ENCODE peak calls at places on chromosomes 5 and 9, in six cellular contexts. One of them, this sample, is unnamed.

GRCh38 chr5:56190500-56190899 is 42.6 kb downstream of the ANKRD55 start:
- DNase-seq in IMR-90: peak
- DNase-seq in endothelial cell: no peak
- DNase-seq in spleen: no peak
- DNase-seq in progenitor cell of endocrine pancreas: no peak
- DNase-seq in neural progenitor cell: no peak
- DNase-seq in this sample: no peak

GRCh38 chr5:174777116-174777515 is 52.7 kb downstream of the MSX2 start:
- DNase-seq in IMR-90: no peak
- DNase-seq in endothelial cell: no peak
- DNase-seq in spleen: no peak
- DNase-seq in progenitor cell of endocrine pancreas: no peak
- DNase-seq in neural progenitor cell: no peak
- DNase-seq in this sample: no peak

GRCh38 chr5:18920966-18921365 is 1067.0 kb downstream of the CDH18 start:
- DNase-seq in IMR-90: no peak
- DNase-seq in endothelial cell: no peak
- DNase-seq in spleen: no peak
- DNase-seq in progenitor cell of endocrine pancreas: no peak
- DNase-seq in neural progenitor cell: no peak
- DNase-seq in this sample: no peak

GRCh38 chr9:6356904-6357303 is 28.7 kb downstream of the TPD52L3 start:
- DNase-seq in IMR-90: no peak
- DNase-seq in endothelial cell: no peak
- DNase-seq in spleen: no peak
- DNase-seq in progenitor cell of endocrine pancreas: no peak
- DNase-seq in neural progenitor cell: no peak
- DNase-seq in this sample: no peak

GRCh38 chr5:176621661-176622079 is 8.7 kb downstream of the SNCB start:
- DNase-seq in IMR-90: peak
- DNase-seq in endothelial cell: no peak
- DNase-seq in spleen: no peak
- DNase-seq in progenitor cell of endocrine pancreas: no peak
- DNase-seq in neural progenitor cell: no peak
- DNase-seq in this sample: no peak

GRCh38 chr9:38182321-38182720 is 113.3 kb upstream of the SHB start:
- DNase-seq in IMR-90: no peak
- DNase-seq in endothelial cell: no peak
- DNase-seq in spleen: no peak
- DNase-seq in progenitor cell of endocrine pancreas: no peak
- DNase-seq in neural progenitor cell: no peak
- DNase-seq in this sample: no peak

GRCh38 chr5:120464627-120465280 is 654 bp downstream of the PRR16 start:
- DNase-seq in IMR-90: peak
- DNase-seq in endothelial cell: peak
- DNase-seq in spleen: peak
- DNase-seq in progenitor cell of endocrine pancreas: no peak
- DNase-seq in neural progenitor cell: peak
- DNase-seq in this sample: peak

GRCh38 chr5:135007305-135007704 is 26.7 kb downstream of the PITX1 start:
- DNase-seq in IMR-90: no peak
- DNase-seq in endothelial cell: no peak
- DNase-seq in spleen: peak
- DNase-seq in progenitor cell of endocrine pancreas: no peak
- DNase-seq in neural progenitor cell: no peak
- DNase-seq in this sample: no peak

GRCh38 chr5:6902597-6902996 is 189.4 kb downstream of the TENT4A start:
- DNase-seq in IMR-90: no peak
- DNase-seq in endothelial cell: no peak
- DNase-seq in spleen: no peak
- DNase-seq in progenitor cell of endocrine pancreas: no peak
- DNase-seq in neural progenitor cell: no peak
- DNase-seq in this sample: no peak

GRCh38 chr5:126503602-126504104 is 80.4 kb downstream of the GRAMD2B start:
- DNase-seq in IMR-90: peak
- DNase-seq in endothelial cell: no peak
- DNase-seq in spleen: no peak
- DNase-seq in progenitor cell of endocrine pancreas: no peak
- DNase-seq in neural progenitor cell: no peak
- DNase-seq in this sample: no peak

GRCh38 chr9:128923493-128923883 is 2.7 kb downstream of the PHYHD1 start:
- DNase-seq in IMR-90: no peak
- DNase-seq in endothelial cell: no peak
- DNase-seq in spleen: no peak
- DNase-seq in progenitor cell of endocrine pancreas: no peak
- DNase-seq in neural progenitor cell: no peak
- DNase-seq in this sample: no peak

GRCh38 chr9:23826120-23826629 is at the start of gene ELAVL2:
- DNase-seq in IMR-90: peak
- DNase-seq in endothelial cell: peak
- DNase-seq in spleen: peak
- DNase-seq in progenitor cell of endocrine pancreas: peak
- DNase-seq in neural progenitor cell: peak
- DNase-seq in this sample: peak

GRCh38 chr9:115759411-115759810 is 394.2 kb upstream of the PAPPA start:
- DNase-seq in IMR-90: no peak
- DNase-seq in endothelial cell: no peak
- DNase-seq in spleen: no peak
- DNase-seq in progenitor cell of endocrine pancreas: no peak
- DNase-seq in neural progenitor cell: no peak
- DNase-seq in this sample: no peak

GRCh38 chr5:58787982-58788381 is 205.1 kb downstream of the RAB3C start:
- DNase-seq in IMR-90: no peak
- DNase-seq in endothelial cell: no peak
- DNase-seq in spleen: no peak
- DNase-seq in progenitor cell of endocrine pancreas: no peak
- DNase-seq in neural progenitor cell: no peak
- DNase-seq in this sample: no peak

GRCh38 chr9:116580853-116581252 is 106.3 kb upstream of the TRIM32 start:
- DNase-seq in IMR-90: no peak
- DNase-seq in endothelial cell: no peak
- DNase-seq in spleen: no peak
- DNase-seq in progenitor cell of endocrine pancreas: no peak
- DNase-seq in neural progenitor cell: no peak
- DNase-seq in this sample: no peak

GRCh38 chr5:90201923-90202322 is 207.6 kb downstream of the CETN3 start:
- DNase-seq in IMR-90: no peak
- DNase-seq in endothelial cell: no peak
- DNase-seq in spleen: no peak
- DNase-seq in progenitor cell of endocrine pancreas: no peak
- DNase-seq in neural progenitor cell: no peak
- DNase-seq in this sample: no peak

GRCh38 chr5:142065273-142065672 is 43.3 kb upstream of the NDFIP1 start:
- DNase-seq in IMR-90: peak
- DNase-seq in endothelial cell: peak
- DNase-seq in spleen: no peak
- DNase-seq in progenitor cell of endocrine pancreas: no peak
- DNase-seq in neural progenitor cell: peak
- DNase-seq in this sample: no peak

GRCh38 chr9:109817846-109818472 is 38.0 kb downstream of the PALM2AKAP2 start:
- DNase-seq in IMR-90: peak
- DNase-seq in endothelial cell: peak
- DNase-seq in spleen: no peak
- DNase-seq in progenitor cell of endocrine pancreas: peak
- DNase-seq in neural progenitor cell: peak
- DNase-seq in this sample: no peak
- TF ChIP-seq CTCF in IMR-90: peak
- TF ChIP-seq CTCF in endothelial cell: peak
- TF ChIP-seq CTCF in spleen: peak
- TF ChIP-seq CTCF in progenitor cell of endocrine pancreas: peak
- TF ChIP-seq CTCF in neural progenitor cell: peak
- TF ChIP-seq CTCF in this sample: peak

GRCh38 chr9:10272830-10273229 is 340.0 kb downstream of the PTPRD start:
- DNase-seq in IMR-90: no peak
- DNase-seq in endothelial cell: no peak
- DNase-seq in spleen: no peak
- DNase-seq in progenitor cell of endocrine pancreas: no peak
- DNase-seq in neural progenitor cell: no peak
- DNase-seq in this sample: no peak

GRCh38 chr9:10274156-10274555 is 338.6 kb downstream of the PTPRD start:
- DNase-seq in IMR-90: no peak
- DNase-seq in endothelial cell: no peak
- DNase-seq in spleen: no peak
- DNase-seq in progenitor cell of endocrine pancreas: no peak
- DNase-seq in neural progenitor cell: no peak
- DNase-seq in this sample: no peak

GRCh38 chr9:10274983-10275382 is 337.8 kb downstream of the PTPRD start:
- DNase-seq in IMR-90: no peak
- DNase-seq in endothelial cell: no peak
- DNase-seq in spleen: no peak
- DNase-seq in progenitor cell of endocrine pancreas: no peak
- DNase-seq in neural progenitor cell: no peak
- DNase-seq in this sample: no peak
- TF ChIP-seq CTCF in IMR-90: no peak
- TF ChIP-seq CTCF in endothelial cell: no peak
- TF ChIP-seq CTCF in spleen: no peak
- TF ChIP-seq CTCF in progenitor cell of endocrine pancreas: peak
- TF ChIP-seq CTCF in neural progenitor cell: peak
- TF ChIP-seq CTCF in this sample: peak

DNA sequence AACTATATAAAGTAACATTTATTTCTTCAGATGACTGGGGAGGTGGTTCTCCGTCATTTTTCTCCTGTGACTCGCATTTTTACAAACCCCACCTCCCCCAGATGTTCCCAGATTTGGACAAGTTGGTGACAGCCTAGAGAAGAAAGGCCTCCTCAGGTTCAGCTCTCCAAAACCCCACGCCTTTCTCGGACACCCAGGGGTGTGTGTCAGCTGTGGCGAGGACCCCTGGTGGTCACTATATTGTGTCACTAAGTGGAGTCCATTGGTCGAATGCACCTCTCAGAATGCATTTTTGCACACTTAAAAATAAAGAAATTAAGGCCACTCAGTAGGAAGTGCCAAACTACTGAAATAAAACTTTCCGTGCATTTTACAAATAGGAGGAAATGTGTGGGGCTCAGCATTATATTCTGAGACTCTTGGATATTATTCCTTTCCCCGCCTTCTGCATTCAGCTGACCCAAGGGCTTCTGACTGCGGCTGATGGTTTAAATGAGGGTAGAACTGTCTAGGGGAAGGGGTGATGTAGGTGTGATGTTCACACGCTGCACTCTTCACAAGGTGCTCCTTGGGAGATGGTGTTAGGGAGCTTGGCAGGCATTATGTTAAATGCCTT is 47.6 kb downstream of the ACO1 start:
- DNase-seq in IMR-90: peak
- DNase-seq in endothelial cell: peak
- DNase-seq in spleen: peak
- DNase-seq in progenitor cell of endocrine pancreas: peak
- DNase-seq in neural progenitor cell: peak
- DNase-seq in this sample: no peak
- TF ChIP-seq CTCF in IMR-90: peak
- TF ChIP-seq CTCF in endothelial cell: peak
- TF ChIP-seq CTCF in spleen: peak
- TF ChIP-seq CTCF in progenitor cell of endocrine pancreas: peak
- TF ChIP-seq CTCF in neural progenitor cell: peak
- TF ChIP-seq CTCF in this sample: peak

DNA sequence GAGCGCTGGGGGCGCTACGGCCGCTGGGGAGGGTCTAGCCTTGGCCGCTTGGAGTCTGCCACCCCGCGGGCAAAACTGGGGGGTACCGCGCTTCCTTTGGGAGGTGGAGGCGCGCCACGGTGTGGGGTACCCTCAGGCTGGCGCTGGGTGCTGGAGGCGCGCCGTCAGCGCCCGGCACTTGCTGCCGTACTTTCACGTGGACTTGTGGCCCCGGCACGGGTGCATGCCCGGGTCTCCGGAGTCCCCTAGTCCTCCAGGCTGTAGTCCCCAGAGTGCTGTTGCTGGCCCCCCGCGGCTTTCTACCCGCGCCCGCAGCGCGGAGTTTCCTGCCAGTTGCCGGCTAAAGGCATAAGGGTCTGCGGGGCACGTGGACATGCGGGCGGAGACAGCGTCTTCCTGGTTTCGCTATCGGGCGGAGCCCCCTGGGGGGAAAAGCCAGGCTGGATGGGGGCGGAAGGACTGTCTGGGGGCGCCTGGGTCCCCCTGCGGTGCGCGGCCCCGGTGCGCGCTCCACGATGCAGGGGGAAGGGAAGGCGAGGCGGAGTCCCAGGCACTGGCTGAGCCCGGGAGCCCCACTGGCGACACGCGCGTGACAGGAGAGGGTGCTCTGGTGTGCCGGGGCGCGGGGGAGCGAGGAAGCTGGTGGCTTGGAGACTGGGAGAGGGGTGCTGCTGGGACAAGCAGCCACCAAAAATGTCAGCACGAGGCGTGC is 666 bp downstream of the PPARGC1B start:
- DNase-seq in IMR-90: no peak
- DNase-seq in endothelial cell: peak
- DNase-seq in spleen: peak
- DNase-seq in progenitor cell of endocrine pancreas: no peak
- DNase-seq in neural progenitor cell: peak
- DNase-seq in this sample: no peak
- TF ChIP-seq CTCF in IMR-90: no peak
- TF ChIP-seq CTCF in endothelial cell: no peak
- TF ChIP-seq CTCF in spleen: no peak
- TF ChIP-seq CTCF in progenitor cell of endocrine pancreas: peak
- TF ChIP-seq CTCF in neural progenitor cell: peak
- TF ChIP-seq CTCF in this sample: peak

DNA sequence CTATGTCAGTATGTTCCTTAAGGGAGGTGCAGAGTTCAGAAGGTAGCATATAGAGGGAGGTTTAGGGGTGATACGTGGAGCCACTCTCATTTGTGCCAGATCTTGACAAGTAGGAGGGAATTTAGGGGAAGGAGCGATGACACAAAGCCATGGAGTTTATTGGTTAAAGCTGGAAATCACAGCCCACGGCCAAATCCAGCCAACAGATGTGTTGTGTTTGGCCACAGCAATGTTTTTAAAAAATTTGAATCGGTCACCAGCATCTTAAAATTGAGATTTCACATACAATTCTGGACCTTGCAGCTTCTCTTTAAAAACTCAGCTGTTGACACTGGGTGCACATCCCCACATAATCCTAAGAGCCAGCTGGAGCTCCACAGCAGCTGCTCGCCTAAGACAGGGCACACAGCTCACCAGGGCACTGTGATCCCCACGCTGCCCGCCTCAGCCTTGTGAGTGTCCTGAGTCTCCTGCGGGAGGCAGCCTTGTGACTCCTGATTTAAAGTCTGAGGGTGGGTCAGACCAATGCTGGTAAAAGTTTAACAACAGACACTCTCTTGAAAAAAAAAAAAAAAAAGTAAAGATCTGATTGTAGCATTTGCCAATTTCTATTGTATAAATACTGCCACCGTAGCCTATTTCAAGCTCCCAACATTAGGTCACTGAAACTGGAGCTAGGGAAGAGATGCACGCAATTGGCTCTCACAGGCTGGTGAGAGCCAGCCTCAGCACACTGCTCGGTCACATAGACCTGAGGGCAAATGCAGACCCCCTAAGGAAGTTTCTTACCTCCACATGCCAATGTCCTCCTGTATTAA is 124.9 kb downstream of the HSD17B3 start:
- DNase-seq in IMR-90: no peak
- DNase-seq in endothelial cell: no peak
- DNase-seq in spleen: no peak
- DNase-seq in progenitor cell of endocrine pancreas: no peak
- DNase-seq in neural progenitor cell: peak
- DNase-seq in this sample: no peak
- TF ChIP-seq CTCF in IMR-90: no peak
- TF ChIP-seq CTCF in endothelial cell: no peak
- TF ChIP-seq CTCF in spleen: no peak
- TF ChIP-seq CTCF in progenitor cell of endocrine pancreas: no peak
- TF ChIP-seq CTCF in neural progenitor cell: no peak
- TF ChIP-seq CTCF in this sample: peak

GRCh38 chr9:125415583-125416443 is 154.2 kb downstream of the GAPVD1 start:
- DNase-seq in IMR-90: no peak
- DNase-seq in endothelial cell: no peak
- DNase-seq in spleen: no peak
- DNase-seq in progenitor cell of endocrine pancreas: no peak
- DNase-seq in neural progenitor cell: no peak
- DNase-seq in this sample: no peak
- TF ChIP-seq CTCF in IMR-90: no peak
- TF ChIP-seq CTCF in endothelial cell: no peak
- TF ChIP-seq CTCF in spleen: no peak
- TF ChIP-seq CTCF in progenitor cell of endocrine pancreas: no peak
- TF ChIP-seq CTCF in neural progenitor cell: no peak
- TF ChIP-seq CTCF in this sample: no peak

This sample was measured in chondrocyte.